ENCODE peak calls at places on chromosome 11, in four cellular contexts. N, H, I and D are unnamed samples.

GRCh38 chr11:46977940-46978595 is 41.5 kb downstream of the CSTPP1 start:
- DNase-seq in N (no peak), I (peak; percentile 53), H (no peak), D (peak; percentile 56)

GRCh38 chr11:102640946-102641345 is 15.8 kb upstream of the MMP20 start:
- DNase-seq in H (no peak), N (no peak), I (no peak), D (no peak)

GRCh38 chr11:75013051-75013450 is 24.3 kb downstream of the NEU3 start:
- DNase-seq in I (no peak), N (no peak), H (no peak), D (peak; percentile 25)

GRCh38 chr11:7303146-7303545 is 51.4 kb downstream of the SYT9 start:
- DNase-seq in N (no peak), H (no peak), I (no peak), D (no peak)

GRCh38 chr11:115505165-115505564 is 950 bp upstream of the CADM1 start:
- DNase-seq in I (no peak), H (no peak), N (no peak), D (no peak)

GRCh38 chr11:11980841-11981308 is 27.6 kb downstream of the DKK3 start:
- DNase-seq in H (no peak), I (no peak), N (no peak), D (no peak)

GRCh38 chr11:62601114-62601363 is 626 bp downstream of the MTA2 start:
- DNase-seq in H (no peak), N (peak; percentile 30), I (no peak), D (no peak)

GRCh38 chr11:9512370-9513019 is 51.7 kb downstream of the ZNF143 start:
- DNase-seq in N (no peak), H (no peak), I (no peak), D (no peak)

GRCh38 chr11:76627541-76628082 is 42.9 kb downstream of the LRRC32 start:
- DNase-seq in H (no peak), N (no peak), I (no peak), D (no peak)

GRCh38 chr11:66328307-66329144 is 7.7 kb downstream of the RIN1 start:
- DNase-seq in H (no peak), N (peak; percentile 77), I (peak; percentile 100), D (peak; percentile 67)

GRCh38 chr11:57480409-57481137 is 20.2 kb downstream of the RTN4RL2 start:
- DNase-seq in N (peak; percentile 54), H (no peak), I (peak; percentile 40), D (peak; percentile 62)

GRCh38 chr11:133160754-133161153 is 371.5 kb downstream of the OPCML start:
- DNase-seq in I (no peak), N (no peak), H (no peak), D (no peak)

GRCh38 chr11:41720761-41721160 is 261.3 kb upstream of the LRRC4C start:
- DNase-seq in H (no peak), I (no peak), N (no peak), D (no peak)

GRCh38 chr11:110349109-110349996 is 52.9 kb upstream of the RDX start:
- DNase-seq in N (no peak), I (peak; percentile 87), H (no peak), D (no peak)

GRCh38 chr11:1478544-1478943 is 8.0 kb downstream of the MOB2 start:
- DNase-seq in I (no peak), N (no peak), H (no peak), D (no peak)

GRCh38 chr11:95296621-95297025 is 65.6 kb upstream of the SESN3 start:
- DNase-seq in I (no peak), H (no peak), N (peak; percentile 13), D (no peak)

GRCh38 chr11:102727890-102728289 is 3.1 kb upstream of the MMP8 start:
- DNase-seq in H (no peak), N (no peak), I (no peak), D (no peak)

GRCh38 chr11:68798221-68798813 is 43.4 kb downstream of the CPT1A start:
- DNase-seq in I (peak; percentile 33), H (no peak), N (peak; percentile 36), D (no peak)

GRCh38 chr11:36316049-36316448 is 20.0 kb downstream of the PRR5L start:
- DNase-seq in N (no peak), H (no peak), I (no peak), D (no peak)

GRCh38 chr11:121762820-121763219 is 310.1 kb upstream of the SORL1-AS1 start:
- DNase-seq in N (no peak), H (no peak), I (no peak), D (no peak)